ENCODE peak calls at places on chromosome 12, in seven cellular contexts. P is PC-3, I is Panc1, T is uterus, Q is fibroblast of lung, K is endodermal cell, D is mucosa of descending colon. F is an unnamed sample.

GRCh38 chr12:49667319-49668090 is 39.7 kb downstream of the FMNL3 start:
- DNase-seq in D (no peak), T (no peak), K (no peak), Q (no peak), P (no peak), I (no peak), F (no peak)

GRCh38 chr12:102879144-102879763 is 37.8 kb downstream of the PAH start:
- DNase-seq in K (peak), D (peak), P (peak), T (peak), I (peak), Q (peak), F (peak)

GRCh38 chr12:19707948-19708409 is 268.7 kb downstream of the AEBP2 start:
- DNase-seq in K (no peak), T (no peak), I (no peak), D (no peak), P (peak), Q (peak), F (no peak)

GRCh38 chr12:3035815-3036702 is 41.1 kb upstream of the TSPAN9 start:
- DNase-seq in Q (peak), K (peak), P (no peak), T (no peak), I (no peak), D (no peak), F (no peak)

GRCh38 chr12:77130193-77130592 is 64.8 kb upstream of the E2F7 start:
- DNase-seq in Q (no peak), D (no peak), T (no peak), P (no peak), K (no peak), I (no peak), F (no peak)

GRCh38 chr12:119988440-119988787 is 622 bp upstream of the BICDL1 start:
- DNase-seq in I (no peak), P (no peak), Q (peak), K (no peak), D (no peak), T (no peak), F (no peak)

GRCh38 chr12:19131020-19131431 is 1.5 kb downstream of the PLEKHA5 start:
- DNase-seq in K (no peak), T (peak), I (no peak), D (peak), P (peak), Q (peak), F (no peak)

GRCh38 chr12:6852651-6853354 is 853 bp downstream of the USP5 start:
- DNase-seq in D (peak), T (no peak), P (peak), K (peak), I (no peak), Q (peak), F (no peak)

GRCh38 chr12:2215709-2216560 is 163.1 kb downstream of the CACNA1C start:
- DNase-seq in K (no peak), Q (no peak), I (no peak), P (no peak), T (no peak), D (no peak), F (no peak)

GRCh38 chr12:18951219-18951618 is 178.3 kb upstream of the PLEKHA5 start:
- DNase-seq in P (no peak), K (no peak), T (no peak), Q (peak), I (no peak), D (no peak), F (no peak)

GRCh38 chr12:132166801-132167591 is 22.7 kb downstream of the NOC4L start:
- DNase-seq in Q (no peak), I (no peak), P (no peak), K (no peak), T (no peak), D (no peak), F (no peak)

GRCh38 chr12:89064780-89065179 is 287.5 kb downstream of the DUSP6 start:
- DNase-seq in T (no peak), D (no peak), P (peak), K (no peak), Q (peak), I (no peak), F (peak)

GRCh38 chr12:1580526-1580925 is 13.9 kb downstream of the FBXL14 start:
- DNase-seq in D (no peak), T (no peak), Q (no peak), P (no peak), I (no peak), K (peak), F (no peak)

GRCh38 chr12:48978741-48979601 is 849 bp downstream of the WNT1 start:
- DNase-seq in Q (no peak), D (no peak), T (no peak), P (no peak), I (no peak), K (peak), F (no peak)

GRCh38 chr12:67710582-67710981 is 62.0 kb downstream of the DYRK2 start:
- DNase-seq in P (peak), Q (peak), K (no peak), T (no peak), I (no peak), D (peak), F (peak)

GRCh38 chr12:32437095-32437515 is 37.7 kb downstream of the FGD4 start:
- DNase-seq in K (no peak), I (peak), D (no peak), Q (peak), P (peak), T (no peak), F (peak)

GRCh38 chr12:120055231-120055630 is 61.3 kb downstream of the RAB35 start:
- DNase-seq in T (no peak), P (peak), D (no peak), I (no peak), Q (no peak), K (no peak), F (no peak)

GRCh38 chr12:110743571-110744093 is 941 bp upstream of the PPP1CC start:
- DNase-seq in P (peak), K (peak), Q (no peak), I (no peak), D (peak), T (peak), F (no peak)

GRCh38 chr12:9741726-9742125 is 8.8 kb upstream of the CLECL1 start:
- DNase-seq in Q (no peak), P (no peak), I (no peak), D (peak), T (no peak), K (no peak), F (no peak)

GRCh38 chr12:12214635-12215131 is 52.2 kb downstream of the LRP6 start:
- DNase-seq in T (no peak), D (no peak), P (peak), K (peak), Q (peak), I (no peak), F (no peak)

GRCh38 chr12:6057693-6058092 is 66.8 kb downstream of the VWF start:
- DNase-seq in I (no peak), Q (no peak), D (no peak), P (no peak), T (no peak), K (peak), F (no peak)

GRCh38 chr12:27176765-27177164 is 67.3 kb upstream of the STK38L start:
- DNase-seq in T (no peak), Q (peak), K (no peak), D (no peak), I (peak), P (peak), F (no peak)

GRCh38 chr12:92144631-92145480 is 790 bp downstream of the BTG1 start:
- DNase-seq in P (peak), D (peak), I (no peak), T (peak), K (peak), Q (peak), F (no peak)

GRCh38 chr12:101713059-101713682 is 15.7 kb downstream of the CHPT1 start:
- DNase-seq in K (no peak), I (no peak), T (no peak), Q (no peak), P (no peak), D (peak), F (no peak)

GRCh38 chr12:50110127-50110761 is 1.8 kb upstream of the COX14 start:
- DNase-seq in Q (no peak), T (no peak), D (peak), K (no peak), P (no peak), I (no peak), F (no peak)

GRCh38 chr12:52214421-52214802 is 18.6 kb upstream of the KRT7 start:
- DNase-seq in I (no peak), T (no peak), Q (no peak), P (peak), K (peak), D (no peak), F (no peak)
- TF ChIP-seq CTCF in I (peak), T (no peak), Q (peak), P (peak), K (peak), D (no peak), F (no peak)

GRCh38 chr12:569091-569676 is 94.1 kb downstream of the NINJ2 start:
- DNase-seq in D (no peak), P (no peak), K (no peak), T (no peak), Q (no peak), I (no peak), F (no peak)
- H3K4me3 ChIP-seq in D (no peak), P (peak), K (no peak), T (peak), Q (no peak), I (peak), F (no peak)

GRCh38 chr12:4383304-4383865 is 3.9 kb upstream of the FGF23 start:
- DNase-seq in I (no peak), D (no peak), Q (no peak), P (no peak), K (peak), T (no peak), F (no peak)
- TF ChIP-seq CTCF in I (peak), D (no peak), Q (no peak), P (no peak), K (peak), T (no peak), F (no peak)

GRCh38 chr12:122523280-122523679 is 3.5 kb downstream of the RSRC2 start:
- DNase-seq in I (no peak), P (no peak), Q (peak), T (no peak), D (no peak), K (peak), F (no peak)
- H3K4me3 ChIP-seq in I (peak), P (peak), Q (peak), T (no peak), D (no peak), K (peak), F (peak)

GRCh38 chr12:93662961-93663728 is 14.0 kb upstream of the CRADD start:
- DNase-seq in D (no peak), Q (no peak), P (peak), T (no peak), I (no peak), K (no peak), F (no peak)

GRCh38 chr12:93657076-93657475 is 20.1 kb upstream of the CRADD start:
- DNase-seq in I (no peak), D (no peak), P (no peak), Q (peak), K (no peak), T (no peak), F (no peak)

GRCh38 chr12:93663729-93664084 is 13.5 kb upstream of the CRADD start:
- DNase-seq in D (no peak), I (no peak), T (no peak), Q (no peak), K (no peak), P (no peak), F (no peak)

GRCh38 chr12:93664573-93665138 is 12.5 kb upstream of the CRADD start:
- DNase-seq in D (no peak), I (no peak), Q (no peak), K (no peak), T (no peak), P (peak), F (no peak)

GRCh38 chr12:93660996-93661395 is 16.2 kb upstream of the CRADD start:
- DNase-seq in T (no peak), P (no peak), K (no peak), D (no peak), Q (no peak), I (no peak), F (no peak)
- TF ChIP-seq CTCF in T (no peak), P (no peak), K (no peak), D (no peak), Q (no peak), I (no peak), F (no peak)

F was measured in BJ.